ENCODE peak calls at places on chromosomes 3 and 15, in seven cellular contexts. F, A, T, C, X, K and Y are unnamed samples.

GRCh38 chr15:56343879-56344278 is 21.3 kb upstream of the TEX9 start:
- DNase-seq in C (no peak), T (no peak), K (no peak), X (no peak), F (no peak), A (no peak), Y (no peak)

GRCh38 chr3:15754047-15754446 is 43.7 kb downstream of the ANKRD28 start:
- DNase-seq in F (peak), A (no peak), C (peak), K (no peak), T (no peak), X (no peak), Y (no peak)

GRCh38 chr15:74977599-74977998 is 17.8 kb upstream of the SCAMP5 start:
- DNase-seq in A (no peak), K (no peak), T (no peak), X (no peak), F (no peak), C (no peak), Y (no peak)

GRCh38 chr3:172666873-172667694 is 43.8 kb downstream of the NCEH1 start:
- DNase-seq in A (peak), X (peak), T (peak), F (peak), K (peak), C (peak), Y (peak)

GRCh38 chr3:183460059-183461052 is 31.9 kb upstream of the MCF2L2 start:
- DNase-seq in X (no peak), A (no peak), C (no peak), F (peak), T (peak), K (no peak), Y (no peak)

GRCh38 chr3:147757919-147758318 is 348.8 kb downstream of the ZIC1 start:
- DNase-seq in X (no peak), C (no peak), A (no peak), K (no peak), F (no peak), T (no peak), Y (no peak)

GRCh38 chr3:24142127-24142526 is 197.0 kb downstream of the NR1D2 start:
- DNase-seq in A (no peak), C (no peak), T (no peak), K (no peak), F (no peak), X (no peak), Y (no peak)

GRCh38 chr3:13235897-13236296 is 162.7 kb upstream of the IQSEC1 start:
- DNase-seq in X (no peak), A (no peak), K (no peak), T (no peak), F (no peak), C (no peak), Y (no peak)

GRCh38 chr3:36446230-36446629 is 65.9 kb downstream of the STAC start:
- DNase-seq in A (no peak), T (no peak), C (no peak), F (peak), K (no peak), X (no peak), Y (no peak)

GRCh38 chr3:187661267-187661666 is 8.9 kb downstream of the SST start:
- DNase-seq in F (no peak), X (no peak), T (no peak), A (no peak), C (no peak), K (no peak), Y (no peak)

GRCh38 chr15:63983071-63983711 is 63.1 kb downstream of the DAPK2 start:
- DNase-seq in A (no peak), C (no peak), F (no peak), K (peak), T (no peak), X (no peak), Y (no peak)

GRCh38 chr3:45366305-45366704 is 22.1 kb upstream of the LARS2 start:
- DNase-seq in X (no peak), F (no peak), A (no peak), T (peak), K (no peak), C (peak), Y (no peak)

GRCh38 chr3:61627768-61628185 is 66.4 kb downstream of the PTPRG start:
- DNase-seq in X (no peak), F (peak), K (no peak), T (no peak), A (no peak), C (peak), Y (peak)

GRCh38 chr3:127836004-127836882 is 13.9 kb upstream of the MGLL start:
- DNase-seq in A (no peak), K (no peak), X (no peak), F (no peak), T (no peak), C (no peak), Y (no peak)

GRCh38 chr15:38547255-38547997 is 17.2 kb downstream of the RASGRP1 start:
- DNase-seq in F (peak), K (no peak), A (no peak), C (peak), T (no peak), X (no peak), Y (no peak)

GRCh38 chr3:127694467-127695215 is 21.9 kb downstream of the ABTB1 start:
- DNase-seq in F (peak), K (peak), X (no peak), C (peak), T (peak), A (peak), Y (no peak)

GRCh38 chr15:38308797-38309196 is 56.2 kb downstream of the SPRED1 start:
- DNase-seq in T (no peak), K (no peak), X (no peak), A (no peak), F (peak), C (no peak), Y (no peak)

GRCh38 chr3:191627064-191627463 is 166.1 kb downstream of the PYDC2 start:
- DNase-seq in K (no peak), T (no peak), X (no peak), C (no peak), F (peak), A (no peak), Y (no peak)

GRCh38 chr15:49428392-49429095 is 5.5 kb downstream of the FGF7 start:
- DNase-seq in C (peak), A (peak), F (peak), X (no peak), K (no peak), T (no peak), Y (peak)

GRCh38 chr3:142152349-142152748 is 3.0 kb upstream of the TFDP2 start:
- DNase-seq in C (no peak), X (no peak), K (no peak), A (no peak), F (no peak), T (peak), Y (no peak)

GRCh38 chr3:184616416-184616815 is 54.8 kb downstream of the EPHB3 start:
- DNase-seq in X (no peak), A (no peak), T (no peak), K (no peak), F (peak), C (no peak), Y (no peak)

GRCh38 chr3:11154036-11154952 is at the start of gene HRH1:
- DNase-seq in X (no peak), F (peak), K (no peak), T (no peak), A (peak), C (no peak), Y (no peak)

GRCh38 chr3:136149569-136150136 is 46.5 kb downstream of the MSL2 start:
- DNase-seq in K (no peak), T (no peak), X (no peak), F (peak), A (no peak), C (peak), Y (no peak)

GRCh38 chr3:32614956-32615355 is 44.3 kb upstream of the DYNC1LI1 start:
- DNase-seq in T (no peak), F (peak), X (no peak), C (peak), A (no peak), K (no peak), Y (no peak)

GRCh38 chr3:61960976-61961375 is 399.6 kb downstream of the PTPRG start:
- DNase-seq in C (no peak), T (no peak), F (no peak), K (no peak), A (no peak), X (no peak), Y (no peak)

DNA sequence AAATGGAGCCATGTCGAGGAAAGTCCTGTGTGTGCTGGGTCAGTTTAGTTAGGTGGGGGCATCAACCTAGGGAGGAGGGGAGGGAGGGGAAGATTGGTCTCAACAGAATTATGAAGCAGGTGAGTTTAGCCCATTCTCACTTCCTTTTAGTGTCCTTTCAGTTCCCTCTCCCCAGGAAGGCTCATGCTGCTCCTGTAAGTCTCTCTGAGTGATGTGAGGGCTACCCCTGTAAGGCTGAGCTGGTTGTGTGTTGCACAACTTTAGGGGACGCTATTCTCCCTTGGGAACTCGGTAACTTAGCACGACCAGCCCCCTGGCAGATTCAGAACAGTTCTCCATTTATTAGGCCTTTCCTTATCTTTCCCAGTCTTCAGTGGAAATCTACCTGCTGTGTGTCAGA is 21.2 kb downstream of the IL5RA start:
- DNase-seq in T (no peak), X (no peak), A (no peak), F (no peak), K (no peak), C (no peak), Y (no peak)
- TF ChIP-seq CTCF in T (no peak), X (no peak), A (no peak), F (no peak), K (no peak), C (no peak), Y (no peak)

GRCh38 chr3:98359993-98360675 is 6.5 kb downstream of the OR5K4 start:
- DNase-seq in C (no peak), K (no peak), A (no peak), X (no peak), F (no peak), T (peak), Y (no peak)
- TF ChIP-seq CTCF in C (no peak), K (no peak), A (no peak), X (no peak), F (no peak), T (no peak), Y (no peak)

GRCh38 chr3:39641210-39641718 is 168.1 kb upstream of the MYRIP start:
- DNase-seq in X (no peak), C (no peak), F (no peak), T (no peak), K (no peak), A (no peak), Y (no peak)

GRCh38 chr3:39639344-39640236 is 169.8 kb upstream of the MYRIP start:
- DNase-seq in F (peak), X (no peak), T (peak), K (no peak), C (peak), A (no peak), Y (peak)

GRCh38 chr3:39638286-39638685 is 170.8 kb downstream of the MOBP start:
- DNase-seq in T (no peak), A (no peak), F (peak), X (no peak), K (no peak), C (no peak), Y (no peak)

DNA sequence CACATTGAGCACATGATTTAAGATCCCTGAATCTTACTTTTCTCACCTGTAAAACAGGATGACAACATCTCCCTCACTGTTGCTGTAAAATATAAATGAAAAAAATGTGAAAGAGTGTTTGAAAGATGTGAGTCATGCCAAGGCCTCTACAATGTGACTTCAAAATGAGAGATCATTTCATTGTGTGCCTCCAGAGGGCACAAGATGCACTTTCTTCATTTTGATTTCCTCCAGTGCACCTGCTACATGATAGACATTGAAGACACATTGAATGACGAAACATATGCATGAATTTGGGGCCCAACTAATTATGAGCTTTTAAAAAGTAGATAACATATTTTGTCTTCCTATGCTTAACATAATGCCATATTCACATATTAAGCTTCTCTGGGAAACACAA is 170.3 kb downstream of the MOBP start:
- DNase-seq in X (no peak), A (no peak), F (peak), C (peak), K (no peak), T (no peak), Y (no peak)
- TF ChIP-seq CTCF in X (no peak), A (no peak), F (peak), C (peak), K (no peak), T (no peak), Y (no peak)

DNA sequence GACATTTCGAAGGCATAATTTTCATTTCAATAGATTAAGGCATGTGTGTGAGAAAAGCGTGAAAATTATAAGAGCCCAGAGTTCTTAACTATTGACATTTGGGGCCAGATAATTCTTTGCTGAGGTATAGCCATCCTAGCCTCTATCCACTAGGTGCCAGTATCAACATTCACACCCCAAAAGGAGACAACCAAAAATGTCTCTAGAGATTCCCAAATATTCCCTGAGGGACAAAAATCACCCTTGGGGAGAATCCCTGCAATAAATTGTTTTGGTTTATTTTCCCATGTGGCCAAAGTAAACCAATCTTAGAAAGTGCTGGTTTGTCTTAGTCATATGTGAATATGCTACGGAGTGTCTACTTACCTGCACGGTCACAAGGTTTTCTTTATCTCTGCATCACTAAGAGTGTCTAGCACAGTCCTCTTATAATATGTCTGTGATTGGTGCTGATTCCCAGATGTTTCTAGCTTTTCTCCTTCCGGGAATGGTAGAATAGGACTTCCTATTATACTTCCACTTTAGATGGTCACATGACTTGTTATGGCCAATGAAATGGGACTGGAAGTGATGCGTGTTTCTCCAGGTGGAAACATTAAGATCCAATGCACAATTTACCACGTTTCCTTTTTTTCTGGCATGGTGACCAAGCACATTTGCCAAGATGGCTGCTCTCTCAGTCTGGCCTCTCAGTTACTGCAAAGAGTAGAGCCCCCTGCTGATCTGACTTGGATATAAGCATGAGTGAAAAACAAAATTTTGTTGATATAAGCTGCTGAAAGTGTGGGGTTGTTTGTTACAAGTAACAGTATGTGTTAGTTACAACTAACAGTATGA is 8.0 kb upstream of the KBTBD8 start:
- DNase-seq in A (no peak), T (no peak), F (peak), X (no peak), C (no peak), K (no peak), Y (no peak)
- TF ChIP-seq CTCF in A (peak), T (no peak), F (no peak), X (no peak), C (peak), K (no peak), Y (peak)

DNA sequence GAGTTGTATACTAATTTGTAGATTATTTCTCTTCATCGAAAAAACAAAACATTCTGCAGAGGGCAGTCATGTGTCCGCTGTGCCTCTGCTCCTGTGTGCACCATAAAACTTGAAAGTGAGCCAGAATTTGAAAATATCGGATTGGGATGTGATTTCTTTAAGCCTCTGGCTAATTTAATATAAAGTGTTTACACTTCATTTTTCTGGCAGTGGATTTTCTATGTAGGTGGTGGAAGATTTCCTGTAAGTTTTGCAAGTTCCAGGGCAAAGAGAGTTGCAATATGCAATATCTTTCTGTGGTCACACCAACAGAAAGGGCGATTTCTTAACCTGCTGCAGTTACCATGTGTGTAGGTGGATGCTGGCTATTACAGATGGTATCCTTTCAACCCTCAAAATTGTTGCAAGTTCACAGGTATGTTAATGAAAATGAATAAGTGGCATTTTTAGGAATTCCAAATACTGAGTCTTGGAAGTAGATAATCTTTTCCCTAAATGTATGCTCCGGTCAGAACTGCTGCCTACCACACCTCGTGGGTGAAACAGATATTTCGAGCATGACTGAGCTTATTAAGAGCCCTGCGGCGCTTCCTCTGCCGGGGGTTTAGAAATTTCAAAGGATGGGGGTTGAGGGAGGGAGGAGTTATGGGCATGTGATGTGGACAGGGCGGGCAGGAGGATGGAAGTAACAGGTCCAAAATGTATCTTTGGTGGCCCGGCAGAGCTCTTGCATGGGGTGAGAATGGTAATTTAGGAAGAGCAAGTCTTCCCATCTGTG is 134.0 kb downstream of the PGPEP1L start:
- DNase-seq in C (peak), A (no peak), F (peak), X (no peak), K (no peak), T (peak), Y (no peak)
- TF ChIP-seq CTCF in C (no peak), A (no peak), F (no peak), X (no peak), K (no peak), T (no peak), Y (no peak)

GRCh38 chr15:87777054-87777498 is 479.5 kb downstream of the NTRK3 start:
- DNase-seq in K (no peak), A (peak), F (peak), X (peak), C (peak), T (peak), Y (peak)

GRCh38 chr15:87779746-87780145 is 476.8 kb downstream of the NTRK3 start:
- DNase-seq in T (no peak), X (no peak), F (no peak), A (no peak), K (no peak), C (no peak), Y (no peak)

GRCh38 chr15:87781959-87782625 is 474.4 kb downstream of the NTRK3 start:
- DNase-seq in K (no peak), C (no peak), A (no peak), F (no peak), X (no peak), T (no peak), Y (no peak)

GRCh38 chr15:87778358-87778757 is 478.2 kb downstream of the NTRK3 start:
- DNase-seq in T (no peak), C (no peak), A (no peak), F (no peak), K (no peak), X (no peak), Y (no peak)
- TF ChIP-seq CTCF in T (no peak), C (no peak), A (no peak), F (no peak), K (no peak), X (no peak), Y (no peak)

GRCh38 chr3:72187131-72187530 is 402.2 kb upstream of the PROK2 start:
- DNase-seq in C (no peak), X (no peak), T (peak), F (no peak), K (no peak), A (no peak), Y (no peak)
- TF ChIP-seq CTCF in C (no peak), X (no peak), T (no peak), F (no peak), K (no peak), A (no peak), Y (no peak)